ENCODE peak calls at places on chromosomes 4 and X, in five cellular contexts. L, K, C, M and Y are unnamed samples.

GRCh38 chr4:15366660-15367059 is 61.2 kb upstream of the C1QTNF7 start:
- DNase-seq in L (no peak), K (no peak), C (no peak), M (no peak), Y (no peak)

GRCh38 chr4:177385576-177386320 is 56.5 kb downstream of the AGA start:
- DNase-seq in L (peak; percentile 18), K (no peak), C (no peak), M (peak; percentile 50), Y (no peak)

GRCh38 chrX:44400588-44400987 is 57.1 kb upstream of the EFHC2 start:
- DNase-seq in L (peak; percentile 96), K (peak; percentile 88), C (no peak), M (peak; percentile 87), Y (no peak)

GRCh38 chrX:132467029-132467428 is 21.8 kb downstream of the MBNL3 start:
- DNase-seq in L (no peak), K (peak; percentile 12), C (no peak), M (peak; percentile 50), Y (no peak)

GRCh38 chr4:173930329-173930967 is 353.0 kb downstream of the FBXO8 start:
- DNase-seq in L (no peak), K (no peak), C (no peak), M (no peak), Y (no peak)

GRCh38 chrX:152989292-152989658 is 4.6 kb downstream of the PNMA5 start:
- DNase-seq in L (peak; percentile 17), K (peak; percentile 5), C (no peak), M (peak; percentile 38), Y (no peak)

GRCh38 chrX:135512508-135513139 is 7.8 kb upstream of the INTS6L start:
- DNase-seq in L (no peak), K (no peak), C (no peak), M (no peak), Y (no peak)

GRCh38 chr4:185710487-185710995 is 101.5 kb downstream of the SORBS2 start:
- DNase-seq in L (peak; percentile 78), K (peak; percentile 79), C (no peak), M (no peak), Y (peak; percentile 68)

GRCh38 chrX:7412840-7413239 is 264.9 kb upstream of the PUDP start:
- DNase-seq in L (no peak), K (no peak), C (no peak), M (no peak), Y (no peak)

GRCh38 chr4:338759-339097 is 1.1 kb downstream of the ZNF141 start:
- DNase-seq in L (peak; percentile 3), K (peak; percentile 5), C (peak; percentile 12), M (no peak), Y (no peak)

GRCh38 chr4:138761638-138762205 is 253.9 kb upstream of the NOCT start:
- DNase-seq in L (peak; percentile 84), K (no peak), C (no peak), M (no peak), Y (no peak)

GRCh38 chrX:131783555-131784338 is 239.4 kb upstream of the STK26 start:
- DNase-seq in L (peak; percentile 91), K (no peak), C (no peak), M (no peak), Y (peak; percentile 62)

GRCh38 chr4:98838977-98839618 is 89.8 kb downstream of the EIF4E start:
- DNase-seq in L (peak; percentile 38), K (peak; percentile 56), C (no peak), M (peak; percentile 94), Y (no peak)

GRCh38 chr4:78129383-78130108 is 72.4 kb downstream of the FRAS1 start:
- DNase-seq in L (no peak), K (no peak), C (no peak), M (no peak), Y (no peak)

GRCh38 chrX:132375941-132376340 is 112.9 kb downstream of the MBNL3 start:
- DNase-seq in L (peak; percentile 12), K (no peak), C (no peak), M (peak; percentile 4), Y (no peak)

GRCh38 chr4:107044170-107044569 is 8.1 kb upstream of the DKK2 start:
- DNase-seq in L (peak; percentile 44), K (peak; percentile 48), C (no peak), M (no peak), Y (no peak)

GRCh38 chrX:133776072-133776471 is 209.3 kb downstream of the GPC3 start:
- DNase-seq in L (no peak), K (no peak), C (peak; percentile 71), M (peak; percentile 6), Y (peak; percentile 28)
- TF ChIP-seq CTCF in L (peak; percentile 50), K (peak; percentile 37), C (peak; percentile 52), M (peak; percentile 48), Y (no peak)

DNA sequence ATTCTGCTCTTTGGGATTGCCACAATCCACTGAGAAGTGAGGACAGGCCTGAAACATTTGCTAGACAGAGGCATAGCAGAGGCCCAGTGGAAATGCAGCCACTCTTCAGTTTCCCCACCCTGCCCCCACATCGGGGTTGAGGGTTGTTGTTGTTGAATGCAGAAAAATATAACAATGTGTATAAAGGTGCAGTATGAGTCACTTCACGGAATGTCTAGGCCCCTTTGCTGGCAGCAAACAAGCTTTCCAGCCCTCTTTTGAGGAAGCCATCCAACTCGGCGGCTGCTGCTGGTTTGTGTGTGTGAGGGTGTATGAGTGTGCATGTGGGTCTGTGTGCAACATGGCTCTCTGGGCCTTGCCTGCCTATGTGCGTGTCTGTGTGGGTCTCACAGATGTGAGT is 8.1 kb upstream of the ELF4 start:
- DNase-seq in L (peak; percentile 80), K (peak; percentile 83), C (no peak), M (peak; percentile 86), Y (no peak)
- TF ChIP-seq CTCF in L (no peak), K (no peak), C (no peak), M (no peak), Y (no peak)

GRCh38 chr4:80127870-80128419 is 54.9 kb upstream of the ANTXR2 start:
- DNase-seq in L (no peak), K (no peak), C (no peak), M (no peak), Y (no peak)

GRCh38 chr4:80126435-80126834 is 53.4 kb upstream of the ANTXR2 start:
- DNase-seq in L (no peak), K (no peak), C (no peak), M (no peak), Y (no peak)

GRCh38 chr4:80128941-80129340 is 55.9 kb upstream of the ANTXR2 start:
- DNase-seq in L (no peak), K (no peak), C (no peak), M (no peak), Y (no peak)

GRCh38 chr4:80124246-80125211 is 51.5 kb upstream of the ANTXR2 start:
- DNase-seq in L (no peak), K (no peak), C (no peak), M (no peak), Y (no peak)

DNA sequence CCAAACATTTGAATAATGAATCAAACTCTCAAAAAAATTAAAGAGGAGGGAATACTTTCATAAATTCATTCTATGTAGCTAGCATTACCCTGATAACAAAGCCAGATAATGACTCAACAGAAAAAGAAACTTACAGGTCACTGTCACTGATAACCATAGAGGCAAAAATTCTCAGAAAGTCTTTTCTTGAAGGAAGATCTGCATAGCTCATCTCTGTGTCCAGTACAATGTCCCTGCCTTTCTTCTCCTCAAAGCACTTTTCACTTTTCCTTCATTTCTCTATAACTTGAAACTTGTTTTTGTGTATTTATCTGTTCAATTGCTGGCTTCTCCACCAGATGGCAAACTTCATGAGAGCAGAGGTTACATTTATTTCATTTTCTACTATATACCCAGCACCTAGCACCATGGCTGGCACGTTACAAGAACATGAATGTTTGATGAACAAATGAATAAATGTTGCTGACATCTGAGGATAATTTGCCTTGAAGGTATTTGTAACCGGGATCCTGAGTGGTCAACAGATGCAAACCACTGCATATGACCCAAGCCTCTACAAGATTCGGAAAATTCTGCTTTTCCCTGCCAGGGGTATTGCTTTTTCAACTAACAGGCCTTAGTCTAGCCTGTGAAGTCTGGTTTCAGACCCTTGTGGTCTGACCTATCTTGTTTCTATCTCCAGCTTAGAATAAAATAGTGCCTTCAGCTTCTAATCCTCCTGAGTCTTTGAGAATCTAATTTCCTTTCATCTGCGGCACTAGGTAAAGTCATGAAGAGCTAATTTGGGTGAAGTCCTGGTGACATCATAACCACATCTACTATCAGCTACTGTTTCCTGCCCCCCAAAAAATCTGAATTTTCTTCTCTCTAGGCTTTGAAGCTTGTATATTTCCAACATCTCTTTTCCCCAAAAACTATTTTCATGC is 52.5 kb upstream of the ANTXR2 start:
- DNase-seq in L (peak; percentile 67), K (peak; percentile 66), C (no peak), M (peak; percentile 52), Y (no peak)
- TF ChIP-seq CTCF in L (peak; percentile 66), K (peak; percentile 65), C (no peak), M (peak; percentile 58), Y (no peak)

GRCh38 chrX:357035-357692 is 29.5 kb downstream of the PPP2R3B start:
- DNase-seq in L (no peak), K (no peak), C (no peak), M (no peak), Y (no peak)

GRCh38 chrX:360496-361150 is 26.1 kb downstream of the PPP2R3B start:
- DNase-seq in L (no peak), K (no peak), C (no peak), M (no peak), Y (no peak)

GRCh38 chrX:357693-358471 is 28.8 kb downstream of the PPP2R3B start:
- DNase-seq in L (peak; percentile 55), K (peak; percentile 79), C (no peak), M (peak; percentile 42), Y (no peak)

GRCh38 chrX:356385-357034 is 30.2 kb downstream of the PPP2R3B start:
- DNase-seq in L (peak; percentile 80), K (no peak), C (no peak), M (no peak), Y (no peak)

GRCh38 chrX:358651-359143 is 28.0 kb downstream of the PPP2R3B start:
- DNase-seq in L (no peak), K (no peak), C (no peak), M (no peak), Y (no peak)
- TF ChIP-seq CTCF in L (no peak), K (no peak), C (no peak), M (no peak), Y (no peak)